ENCODE peak calls at places on chromosomes 2 and 18, in seven cellular contexts. C, Q, B, D, H, I and N are unnamed samples.

GRCh38 chr2:169478745-169479256 is 493 bp upstream of the BBS5 start:
- DNase-seq in C (no peak), Q (no peak), B (no peak), D (no peak), H (no peak), I (no peak), N (no peak)

GRCh38 chr2:176554107-176555048 is 285.1 kb downstream of the MTX2 start:
- DNase-seq in C (no peak), Q (peak; percentile 81), B (peak; percentile 34), D (peak; percentile 68), H (peak; percentile 85), I (no peak), N (peak; percentile 25)

GRCh38 chr2:26469092-26469710 is 8.7 kb downstream of the OTOF start:
- DNase-seq in C (no peak), Q (peak; percentile 78), B (peak; percentile 73), D (no peak), H (peak; percentile 90), I (no peak), N (peak; percentile 57)

GRCh38 chr2:66531156-66531555 is 96.2 kb downstream of the MEIS1 start:
- DNase-seq in C (no peak), Q (no peak), B (peak; percentile 23), D (no peak), H (no peak), I (no peak), N (no peak)

GRCh38 chr2:566379-567313 is 110.6 kb downstream of the TMEM18 start:
- DNase-seq in C (no peak), Q (no peak), B (no peak), D (no peak), H (no peak), I (no peak), N (no peak)

GRCh38 chr18:36212301-36212977 is 25.1 kb downstream of the MOCOS start:
- DNase-seq in C (no peak), Q (peak; percentile 65), B (no peak), D (no peak), H (no peak), I (no peak), N (no peak)

GRCh38 chr2:232839680-232840079 is 30.4 kb upstream of the SNORC start:
- DNase-seq in C (no peak), Q (no peak), B (no peak), D (peak; percentile 72), H (no peak), I (peak; percentile 41), N (no peak)

GRCh38 chr18:9914334-9914583 is 443 bp downstream of the VAPA start:
- DNase-seq in C (no peak), Q (peak; percentile 79), B (no peak), D (no peak), H (peak; percentile 52), I (no peak), N (no peak)

GRCh38 chr18:23812566-23813440 is 123.5 kb downstream of the LAMA3 start:
- DNase-seq in C (no peak), Q (peak; percentile 24), B (no peak), D (no peak), H (peak; percentile 45), I (no peak), N (no peak)

GRCh38 chr2:27573452-27573851 is 9.4 kb upstream of the ZNF512 start:
- DNase-seq in C (no peak), Q (no peak), B (no peak), D (no peak), H (no peak), I (no peak), N (no peak)

GRCh38 chr2:71581015-71581414 is 127.7 kb downstream of the DYSF start:
- DNase-seq in C (no peak), Q (no peak), B (no peak), D (no peak), H (no peak), I (no peak), N (no peak)

GRCh38 chr2:169512525-169512924 is 3.0 kb downstream of the KLHL41 start:
- DNase-seq in C (no peak), Q (no peak), B (no peak), D (no peak), H (no peak), I (no peak), N (no peak)

GRCh38 chr18:31516432-31516831 is 18.5 kb downstream of the DSG2 start:
- DNase-seq in C (no peak), Q (no peak), B (no peak), D (no peak), H (no peak), I (no peak), N (no peak)

GRCh38 chr2:33441235-33441810 is 35.1 kb upstream of the RASGRP3 start:
- DNase-seq in C (no peak), Q (peak; percentile 60), B (peak; percentile 34), D (peak; percentile 71), H (peak; percentile 76), I (no peak), N (peak; percentile 25)

GRCh38 chr2:38421274-38422056 is 44.4 kb upstream of the ATL2 start:
- DNase-seq in C (no peak), Q (no peak), B (no peak), D (peak; percentile 38), H (no peak), I (no peak), N (no peak)

GRCh38 chr2:70679244-70679643 is 88.8 kb downstream of the ADD2 start:
- DNase-seq in C (no peak), Q (no peak), B (no peak), D (peak; percentile 22), H (no peak), I (no peak), N (no peak)

GRCh38 chr2:152497481-152498052 is 162.6 kb downstream of the FMNL2 start:
- DNase-seq in C (no peak), Q (peak; percentile 11), B (peak; percentile 9), D (no peak), H (no peak), I (no peak), N (no peak)

GRCh38 chr18:77069931-77070330 is 62.7 kb downstream of the MBP start:
- DNase-seq in C (no peak), Q (no peak), B (no peak), D (no peak), H (no peak), I (no peak), N (no peak)

GRCh38 chr18:8254664-8255063 is 354.6 kb upstream of the RAB12 start:
- DNase-seq in C (no peak), Q (no peak), B (no peak), D (no peak), H (no peak), I (no peak), N (no peak)

GRCh38 chr2:24181849-24182248 is 7.0 kb downstream of the FAM228A start:
- DNase-seq in C (no peak), Q (peak; percentile 29), B (no peak), D (no peak), H (no peak), I (no peak), N (no peak)

GRCh38 chr2:44999540-44999939 is 9.7 kb downstream of the SIX2 start:
- DNase-seq in C (no peak), Q (no peak), B (no peak), D (no peak), H (no peak), I (no peak), N (no peak)

GRCh38 chr2:178280261-178280852 is 86.0 kb downstream of the OSBPL6 start:
- DNase-seq in C (no peak), Q (peak; percentile 62), B (peak; percentile 53), D (no peak), H (peak; percentile 67), I (peak; percentile 39), N (no peak)

GRCh38 chr2:213288913-213289700 is 4.8 kb downstream of the SPAG16 start:
- DNase-seq in C (no peak), Q (no peak), B (no peak), D (no peak), H (no peak), I (no peak), N (no peak)

GRCh38 chr18:11468120-11468519 is 141.3 kb upstream of the SLC35G4 start:
- DNase-seq in C (no peak), Q (no peak), B (no peak), D (no peak), H (no peak), I (no peak), N (no peak)

GRCh38 chr18:11458447-11458846 is 150.9 kb upstream of the SLC35G4 start:
- DNase-seq in C (no peak), Q (no peak), B (no peak), D (no peak), H (no peak), I (no peak), N (no peak)

DNA sequence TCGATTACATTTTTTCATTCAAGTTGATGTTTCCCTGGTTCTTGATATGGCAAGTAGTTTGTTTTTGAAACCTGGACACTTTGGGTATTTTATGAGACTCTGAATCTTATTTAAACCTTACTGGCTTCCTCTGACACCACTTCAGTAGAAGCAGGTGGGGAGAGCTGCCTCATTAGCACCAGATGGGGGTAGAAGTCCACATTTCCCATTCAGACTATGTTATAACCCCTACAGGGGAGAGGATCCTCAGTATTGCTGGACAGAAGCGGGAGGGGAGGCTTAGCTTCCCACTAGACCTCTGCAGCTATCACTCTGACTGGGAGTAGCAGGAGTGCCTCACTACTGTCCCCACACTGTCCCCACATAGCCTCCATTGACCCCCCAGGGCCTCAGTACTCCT is 145.3 kb upstream of the SLC35G4 start:
- DNase-seq in C (no peak), Q (no peak), B (peak; percentile 34), D (no peak), H (no peak), I (no peak), N (no peak)
- TF ChIP-seq POLR2AphosphoS5 in C (no peak), Q (no peak), B (no peak), D (no peak), H (no peak), I (no peak), N (no peak)

GRCh38 chr2:83394134-83394965 is 1064.7 kb downstream of the SUCLG1 start:
- DNase-seq in C (no peak), Q (no peak), B (no peak), D (no peak), H (no peak), I (no peak), N (no peak)
- TF ChIP-seq POLR2AphosphoS5 in C (no peak), Q (no peak), B (no peak), D (no peak), H (no peak), I (no peak), N (no peak)

DNA sequence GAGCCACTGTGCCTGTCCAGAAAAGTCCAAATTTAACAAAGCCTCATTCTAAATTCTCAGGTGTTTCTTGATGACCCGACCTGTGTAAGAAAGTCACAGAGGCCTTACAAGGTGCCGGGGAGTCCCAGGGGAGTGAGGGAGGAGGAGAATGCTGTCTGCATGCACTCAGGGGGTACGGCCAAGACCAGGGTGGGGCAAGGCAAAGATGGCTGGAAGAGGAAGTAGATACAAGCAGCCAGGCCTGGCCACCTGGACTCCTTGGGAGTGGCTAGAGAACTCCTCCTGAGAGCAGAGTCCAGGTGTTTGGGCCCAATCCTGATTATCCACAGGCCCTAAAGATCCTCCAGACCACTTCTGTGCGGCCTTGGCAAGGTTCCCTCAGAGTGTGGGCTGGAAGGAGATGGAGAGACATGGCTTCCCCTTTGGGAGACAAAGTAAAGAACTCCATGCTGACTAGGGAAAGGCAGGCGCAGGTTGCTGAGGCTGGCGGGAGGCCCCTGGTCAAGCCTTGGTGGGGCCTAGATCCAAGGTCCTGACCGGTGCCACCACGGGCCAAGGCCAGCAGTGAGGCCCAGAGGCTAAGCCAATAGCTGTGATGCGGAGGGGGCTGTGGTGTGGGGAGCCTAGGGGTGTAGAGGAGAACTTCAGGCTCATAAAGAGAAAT is 74.7 kb downstream of the COPS8 start:
- DNase-seq in C (no peak), Q (no peak), B (no peak), D (no peak), H (no peak), I (no peak), N (no peak)
- TF ChIP-seq POLR2AphosphoS5 in C (no peak), Q (no peak), B (no peak), D (no peak), H (no peak), I (no peak), N (no peak)

GRCh38 chr18:45248240-45248903 is 366.9 kb upstream of the SLC14A2 start:
- DNase-seq in C (no peak), Q (no peak), B (no peak), D (peak; percentile 68), H (no peak), I (peak; percentile 51), N (no peak)
- TF ChIP-seq POLR2AphosphoS5 in C (peak; percentile 36), Q (no peak), B (no peak), D (peak; percentile 45), H (no peak), I (peak; percentile 51), N (no peak)